ENCODE peak calls at places on chromosomes 1 and 21, in seven cellular contexts. O, Y, V, T, J, M and L are unnamed samples.

GRCh38 chr1:118143828-118144227 is 41.2 kb downstream of the SPAG17 start:
- DNase-seq in O (no peak), V (no peak), Y (no peak), M (no peak), J (no peak), T (no peak), L (no peak)

GRCh38 chr1:225440380-225440957 is 12.6 kb upstream of the LBR start:
- DNase-seq in Y (no peak), M (no peak), T (no peak), V (no peak), O (no peak), J (no peak), L (no peak)

GRCh38 chr1:166703726-166704220 is 135.5 kb upstream of the POGK start:
- DNase-seq in J (no peak), Y (no peak), O (no peak), T (no peak), V (no peak), M (no peak), L (no peak)

GRCh38 chr1:26768755-26769154 is 19.0 kb upstream of the PIGV start:
- DNase-seq in Y (no peak), M (no peak), V (peak; percentile 44), T (no peak), J (no peak), O (no peak), L (no peak)

GRCh38 chr1:180610556-180611015 is 21.2 kb upstream of the XPR1 start:
- DNase-seq in O (no peak), J (no peak), V (no peak), T (no peak), M (no peak), Y (no peak), L (no peak)

GRCh38 chr1:28058168-28058567 is 30.2 kb downstream of the EYA3 start:
- DNase-seq in T (no peak), O (no peak), V (no peak), M (no peak), J (no peak), Y (no peak), L (no peak)

GRCh38 chr1:147878022-147878421 is 24.6 kb upstream of the GJA8 start:
- DNase-seq in V (no peak), Y (no peak), O (no peak), M (no peak), J (no peak), T (no peak), L (no peak)

GRCh38 chr1:28594661-28595411 is 2.8 kb downstream of the RAB42 start:
- DNase-seq in V (peak; percentile 79), T (peak; percentile 47), J (no peak), Y (no peak), M (no peak), O (no peak), L (no peak)

GRCh38 chr1:90959352-90960206 is 62.3 kb downstream of the ZNF644 start:
- DNase-seq in Y (no peak), J (no peak), T (no peak), V (no peak), O (no peak), M (no peak), L (no peak)

GRCh38 chr1:178224358-178224757 is 130.5 kb downstream of the RASAL2 start:
- DNase-seq in O (no peak), Y (no peak), J (no peak), M (no peak), T (no peak), V (no peak), L (no peak)

GRCh38 chr1:46133946-46134345 is 1.5 kb upstream of the PIK3R3 start:
- DNase-seq in T (no peak), J (no peak), V (no peak), Y (no peak), O (no peak), M (no peak), L (no peak)

GRCh38 chr1:29017235-29017634 is 102.9 kb downstream of the EPB41 start:
- DNase-seq in Y (no peak), T (no peak), M (no peak), V (no peak), O (no peak), J (no peak), L (no peak)

GRCh38 chr1:93597697-93598096 is 83.9 kb downstream of the BCAR3 start:
- DNase-seq in Y (no peak), O (no peak), T (peak; percentile 63), M (no peak), V (no peak), J (no peak), L (no peak)

GRCh38 chr21:44805226-44805625 is 3.6 kb upstream of the UBE2G2 start:
- DNase-seq in J (no peak), V (no peak), Y (no peak), T (no peak), O (no peak), M (no peak), L (no peak)

GRCh38 chr1:228217551-228218344 is 9.9 kb downstream of the OBSCN start:
- DNase-seq in J (no peak), M (no peak), Y (no peak), O (no peak), T (no peak), V (no peak), L (no peak)